ENCODE peak calls at places on chromosomes 11 and 22, in seven cellular contexts. G is posterior vena cava, N is H7, L is colonic mucosa, X is HAP-1, A is foreskin melanocyte, W is RWPE1. M is an unnamed sample.

GRCh38 chr22:44112191-44112590 is 68.5 kb upstream of the PARVG start:
- DNase-seq in W (no peak), G (peak), N (peak), A (no peak), X (no peak), L (no peak), M (no peak)

GRCh38 chr22:35677460-35678187 is 29.4 kb downstream of the APOL6 start:
- DNase-seq in N (no peak), X (no peak), W (no peak), G (no peak), A (no peak), L (no peak), M (no peak)

GRCh38 chr11:418343-419247 is 3.8 kb upstream of the SIGIRR start:
- DNase-seq in G (no peak), L (no peak), W (no peak), A (no peak), X (no peak), N (no peak), M (no peak)

GRCh38 chr22:38075961-38076360 is 8.0 kb downstream of the SLC16A8 start:
- DNase-seq in G (no peak), X (no peak), L (no peak), W (no peak), A (no peak), N (peak), M (no peak)

GRCh38 chr11:36091256-36091811 is 147.5 kb downstream of the LDLRAD3 start:
- DNase-seq in X (no peak), N (no peak), W (no peak), A (no peak), L (no peak), G (no peak), M (no peak)

GRCh38 chr11:117627259-117627658 is 169.8 kb downstream of the DSCAML1 start:
- DNase-seq in N (no peak), L (no peak), G (peak), X (no peak), W (no peak), A (no peak), M (no peak)

GRCh38 chr22:43275545-43275981 is 67.6 kb downstream of the SCUBE1 start:
- DNase-seq in W (no peak), G (no peak), L (no peak), X (no peak), A (no peak), N (peak), M (peak)

GRCh38 chr11:120744016-120744994 is 232.8 kb downstream of the GRIK4 start:
- DNase-seq in X (no peak), W (no peak), G (no peak), N (no peak), L (no peak), A (no peak), M (no peak)

GRCh38 chr22:24834845-24835570 is 29.0 kb downstream of the SGSM1 start:
- DNase-seq in X (no peak), L (peak), G (no peak), W (no peak), A (no peak), N (peak), M (no peak)

GRCh38 chr11:2807276-2807681 is 78.3 kb downstream of the CDKN1C start:
- DNase-seq in A (peak), X (no peak), L (peak), W (no peak), N (no peak), G (peak), M (no peak)

GRCh38 chr11:104705475-104706195 is 192.6 kb downstream of the CASP12 start:
- DNase-seq in A (no peak), N (no peak), X (no peak), G (no peak), L (peak), W (no peak), M (no peak)

GRCh38 chr22:32736746-32737145 is 64.8 kb upstream of the TIMP3 start:
- DNase-seq in A (no peak), X (no peak), G (no peak), L (no peak), N (no peak), W (no peak), M (no peak)

GRCh38 chr22:38924197-38924952 is 33.0 kb upstream of the APOBEC3A start:
- DNase-seq in L (peak), G (peak), A (peak), X (peak), N (no peak), W (peak), M (peak)

GRCh38 chr11:69682681-69683326 is 7.7 kb upstream of the LTO1 start:
- DNase-seq in L (no peak), X (no peak), G (peak), A (no peak), W (no peak), N (peak), M (no peak)

GRCh38 chr11:34397120-34397519 is 39.3 kb upstream of the ABTB2 start:
- DNase-seq in N (no peak), G (no peak), W (no peak), A (no peak), L (no peak), X (no peak), M (no peak)

GRCh38 chr11:75351541-75352416 is at the start of gene ARRB1:
- DNase-seq in G (peak), X (peak), W (peak), N (peak), L (peak), A (peak), M (peak)

GRCh38 chr22:28034760-28035401 is 115.8 kb upstream of the PITPNB start:
- DNase-seq in L (peak), N (no peak), W (no peak), G (peak), X (no peak), A (no peak), M (no peak)

GRCh38 chr11:14258177-14258935 is 100.6 kb downstream of the RRAS2 start:
- DNase-seq in L (peak), G (no peak), W (peak), A (no peak), N (no peak), X (no peak), M (peak)

GRCh38 chr11:34148504-34149165 is 43.2 kb downstream of the NAT10 start:
- DNase-seq in X (no peak), L (no peak), G (peak), N (no peak), A (no peak), W (no peak), M (no peak)

GRCh38 chr11:102921587-102922220 is 33.8 kb downstream of the MMP13 start:
- DNase-seq in W (no peak), X (no peak), A (no peak), L (no peak), G (no peak), N (no peak), M (no peak)

GRCh38 chr11:63858628-63859550 is 20.0 kb downstream of the MARK2 start:
- DNase-seq in A (no peak), G (peak), N (no peak), W (no peak), L (peak), X (no peak), M (no peak)

GRCh38 chr11:117634756-117635593 is 162.0 kb downstream of the DSCAML1 start:
- DNase-seq in W (no peak), A (no peak), N (no peak), L (no peak), G (peak), X (no peak), M (no peak)

GRCh38 chr22:22940961-22941605 is 53.5 kb downstream of the IGLL5 start:
- DNase-seq in X (no peak), L (no peak), N (peak), A (no peak), G (peak), W (no peak), M (no peak)